ENCODE peak calls at places on chromosomes 4 and X, in ten cellular contexts. B is right lobe of liver, L is testis, D is AG04450, J is hepatocyte, X is cardiac fibroblast, T is lung, O is cardiac muscle cell, Z is GM20000, C is PC-3. U is an unnamed sample.

GRCh38 chrX:143781103-143781502 is 60.6 kb upstream of the SPANXN2 start:
- DNase-seq in X (peak), B (no peak), Z (no peak), L (no peak), D (no peak), C (peak), T (no peak), O (no peak), J (peak), U (no peak)

GRCh38 chrX:47146121-47146935 is 1.3 kb downstream of the RBM10 start:
- DNase-seq in L (no peak), O (no peak), C (no peak), B (no peak), D (no peak), J (no peak), X (no peak), Z (no peak), T (no peak), U (no peak)

GRCh38 chr4:3822230-3822947 is 56.2 kb downstream of the ADRA2C start:
- DNase-seq in Z (no peak), T (no peak), J (peak), B (no peak), O (no peak), X (peak), L (no peak), C (no peak), D (no peak), U (no peak)

GRCh38 chr4:109469915-109470314 is 36.3 kb downstream of the SEC24B start:
- DNase-seq in Z (no peak), X (no peak), O (no peak), B (no peak), C (no peak), L (no peak), D (no peak), T (no peak), J (no peak), U (no peak)

GRCh38 chr4:144831971-144832370 is 186.0 kb downstream of the HHIP start:
- DNase-seq in B (no peak), D (no peak), C (peak), X (peak), Z (no peak), T (no peak), O (no peak), J (no peak), L (no peak), U (no peak)

GRCh38 chr4:73308286-73308685 is 49.7 kb upstream of the ANKRD17 start:
- DNase-seq in J (peak), C (peak), O (no peak), T (no peak), L (peak), X (peak), D (peak), Z (peak), B (no peak), U (no peak)

GRCh38 chr4:10619220-10619619 is 65.3 kb downstream of the CLNK start:
- DNase-seq in C (peak), L (no peak), X (peak), O (no peak), J (peak), T (no peak), Z (no peak), B (no peak), D (no peak), U (no peak)

GRCh38 chr4:28287837-28288236 is 1427.2 kb downstream of the STIM2 start:
- DNase-seq in J (peak), Z (no peak), X (peak), B (no peak), O (no peak), D (peak), L (no peak), T (no peak), C (peak), U (no peak)

GRCh38 chr4:59553063-59553738 is 1646.9 kb upstream of the ADGRL3 start:
- DNase-seq in L (no peak), J (no peak), O (no peak), C (peak), B (no peak), X (peak), D (no peak), Z (peak), T (no peak), U (peak)

GRCh38 chr4:145734051-145734450 is 54.1 kb downstream of the C4orf51 start:
- DNase-seq in Z (no peak), D (no peak), T (no peak), X (peak), L (no peak), O (no peak), C (peak), J (no peak), B (no peak), U (no peak)

GRCh38 chrX:19659929-19660328 is 144.6 kb upstream of the MAP3K15 start:
- DNase-seq in B (no peak), Z (no peak), C (no peak), O (no peak), L (no peak), D (no peak), X (peak), T (no peak), J (no peak), U (no peak)

GRCh38 chrX:68061206-68061535 is 372.1 kb downstream of the OPHN1 start:
- DNase-seq in Z (no peak), B (no peak), O (no peak), C (no peak), L (no peak), X (no peak), T (no peak), J (no peak), D (no peak), U (no peak)

GRCh38 chr4:157014621-157015591 is 43.3 kb upstream of the PDGFC start:
- DNase-seq in T (no peak), O (no peak), L (no peak), X (peak), Z (no peak), C (peak), J (peak), B (no peak), D (peak), U (no peak)

GRCh38 chrX:19046343-19047215 is 62.7 kb upstream of the PHKA2 start:
- DNase-seq in C (peak), Z (no peak), T (no peak), B (no peak), L (no peak), D (no peak), O (no peak), J (peak), X (peak), U (no peak)

GRCh38 chrX:134548257-134548732 is 88.3 kb downstream of the HPRT1 start:
- DNase-seq in L (no peak), D (no peak), X (peak), O (peak), T (no peak), B (no peak), C (peak), Z (no peak), J (no peak), U (peak)

GRCh38 chr4:54041100-54041499 is 23.3 kb downstream of the CHIC2 start:
- DNase-seq in O (no peak), T (no peak), B (no peak), X (no peak), Z (no peak), D (no peak), J (no peak), C (no peak), L (no peak), U (no peak)

GRCh38 chr4:124711469-124712416 is 789 bp downstream of the ANKRD50 start:
- DNase-seq in Z (peak), D (peak), J (peak), C (peak), B (peak), X (peak), L (peak), O (peak), T (peak), U (peak)

GRCh38 chrX:50736651-50737050 is 77.3 kb downstream of the SHROOM4 start:
- DNase-seq in L (no peak), D (no peak), J (no peak), B (no peak), X (no peak), O (no peak), C (no peak), Z (no peak), T (no peak), U (no peak)

GRCh38 chrX:2748815-2749188 is 3.0 kb upstream of the XG start:
- DNase-seq in T (no peak), B (no peak), Z (no peak), X (no peak), D (no peak), J (no peak), C (no peak), L (no peak), O (no peak), U (no peak)

GRCh38 chr4:76943129-76943620 is 6.4 kb upstream of the SEPTIN11 start:
- DNase-seq in C (no peak), O (no peak), J (no peak), X (peak), D (no peak), Z (no peak), T (no peak), B (no peak), L (no peak), U (no peak)

GRCh38 chrX:104136241-104137019 is 20.4 kb downstream of the SLC25A53 start:
- DNase-seq in Z (peak), D (peak), T (peak), C (peak), O (peak), X (peak), B (peak), L (peak), J (peak), U (peak)

GRCh38 chrX:67780694-67781109 is 236.9 kb downstream of the AR start:
- DNase-seq in D (peak), X (peak), T (peak), J (peak), B (peak), O (peak), C (peak), L (peak), Z (no peak), U (peak)

GRCh38 chr4:166421556-166422156 is 548.6 kb downstream of the TLL1 start:
- DNase-seq in O (no peak), B (no peak), C (peak), D (no peak), T (no peak), J (no peak), X (peak), L (no peak), Z (no peak), U (no peak)

GRCh38 chr4:113159901-113160545 is 110.6 kb downstream of the ANK2 start:
- DNase-seq in Z (no peak), B (no peak), O (no peak), L (no peak), C (no peak), X (peak), T (no peak), D (no peak), J (no peak), U (no peak)

GRCh38 chrX:45596190-45596808 is 395.6 kb upstream of the DIPK2B start:
- DNase-seq in D (no peak), T (no peak), Z (no peak), L (no peak), B (no peak), O (no peak), C (no peak), J (no peak), X (peak), U (no peak)

GRCh38 chrX:43140546-43140945 is 362.6 kb upstream of the PPP1R2C start:
- DNase-seq in L (no peak), J (no peak), O (no peak), B (no peak), X (no peak), D (no peak), T (no peak), Z (no peak), C (peak), U (no peak)

GRCh38 chr4:153750197-153750817 is 9.5 kb downstream of the RNF175 start:
- DNase-seq in B (no peak), D (peak), X (peak), J (peak), Z (peak), T (peak), O (peak), L (peak), C (peak), U (peak)

GRCh38 chr4:158796370-158797140 is 27.7 kb downstream of the FNIP2 start:
- DNase-seq in L (no peak), J (no peak), Z (no peak), X (peak), D (no peak), T (no peak), C (no peak), B (peak), O (no peak), U (no peak)

GRCh38 chrX:10989386-10989785 is 121.7 kb upstream of the HCCS start:
- DNase-seq in T (no peak), J (no peak), B (no peak), O (peak), X (no peak), L (no peak), C (no peak), D (no peak), Z (no peak), U (no peak)

GRCh38 chr4:89324671-89325070 is 17.1 kb upstream of the GPRIN3 start:
- DNase-seq in X (peak), C (no peak), Z (peak), D (no peak), B (no peak), O (no peak), L (peak), T (no peak), J (no peak), U (peak)

GRCh38 chr4:133597252-133597651 is 448.2 kb downstream of the PCDH10 start:
- DNase-seq in Z (no peak), T (no peak), D (no peak), L (no peak), J (no peak), X (no peak), O (no peak), C (no peak), B (no peak), U (no peak)

GRCh38 chr4:180060159-180060889 is 2182.9 kb upstream of the TENM3 start:
- DNase-seq in C (peak), B (no peak), L (no peak), Z (peak), O (peak), X (peak), D (no peak), T (no peak), J (peak), U (no peak)

GRCh38 chr4:180058731-180059215 is 2184.4 kb upstream of the TENM3 start:
- DNase-seq in J (peak), C (peak), Z (peak), X (peak), T (peak), B (peak), L (peak), O (peak), D (no peak), U (peak)

GRCh38 chr4:180057891-180058643 is 2185.1 kb upstream of the TENM3 start:
- DNase-seq in T (no peak), C (no peak), O (peak), D (no peak), L (peak), X (peak), B (peak), J (peak), Z (peak), U (peak)

GRCh38 chr4:180059216-180059881 is 2183.9 kb upstream of the TENM3 start:
- DNase-seq in Z (peak), B (no peak), D (no peak), T (no peak), L (no peak), J (peak), O (peak), C (no peak), X (peak), U (no peak)

GRCh38 chr4:180057198-180057821 is 2185.9 kb upstream of the TENM3 start:
- DNase-seq in Z (peak), O (peak), J (no peak), B (no peak), X (peak), C (no peak), L (no peak), T (no peak), D (no peak), U (no peak)
- TF ChIP-seq CTCF in Z (no peak), O (no peak), J (peak), B (no peak), X (no peak), C (no peak), L (no peak), T (no peak), D (no peak), U (no peak)

DNA sequence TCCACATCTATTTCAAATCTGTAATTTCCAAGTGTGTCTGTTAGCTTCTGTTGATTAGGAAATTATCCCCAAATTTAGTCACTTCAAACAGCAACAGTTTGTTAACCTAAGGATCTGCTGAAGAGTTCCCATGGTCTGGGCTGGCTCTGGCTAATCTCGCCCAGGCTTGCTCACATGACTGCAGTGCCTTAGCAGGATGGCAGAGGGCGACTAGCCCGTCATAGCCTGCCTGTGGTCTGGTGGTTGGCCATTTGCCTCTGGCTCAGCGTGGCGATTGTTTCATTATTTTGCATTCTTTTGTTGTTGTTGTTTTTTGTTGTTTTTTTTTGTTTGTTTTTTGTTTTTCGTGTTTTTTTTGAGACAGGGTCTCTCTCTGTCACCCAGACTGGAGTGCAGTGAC is 264.0 kb downstream of the TRIML1 start:
- DNase-seq in O (no peak), D (no peak), T (no peak), L (no peak), X (no peak), Z (no peak), B (no peak), C (no peak), J (no peak), U (no peak)
- TF ChIP-seq CTCF in O (no peak), D (no peak), T (no peak), L (no peak), X (no peak), Z (no peak), B (no peak), C (no peak), J (no peak), U (no peak)

GRCh38 chrX:30513284-30513683 is 64.3 kb downstream of the TASL start:
- DNase-seq in T (no peak), C (peak), L (no peak), D (no peak), O (peak), B (no peak), Z (peak), J (no peak), X (peak), U (no peak)
- TF ChIP-seq CTCF in T (no peak), C (peak), L (no peak), D (peak), O (peak), B (peak), Z (no peak), J (peak), X (peak), U (peak)

GRCh38 chrX:41824551-41824950 is 98.8 kb downstream of the CASK start:
- DNase-seq in C (peak), Z (no peak), L (no peak), X (peak), D (no peak), J (peak), B (no peak), O (no peak), T (no peak), U (no peak)
- TF ChIP-seq CTCF in C (no peak), Z (no peak), L (no peak), X (no peak), D (peak), J (no peak), B (no peak), O (no peak), T (no peak), U (no peak)

DNA sequence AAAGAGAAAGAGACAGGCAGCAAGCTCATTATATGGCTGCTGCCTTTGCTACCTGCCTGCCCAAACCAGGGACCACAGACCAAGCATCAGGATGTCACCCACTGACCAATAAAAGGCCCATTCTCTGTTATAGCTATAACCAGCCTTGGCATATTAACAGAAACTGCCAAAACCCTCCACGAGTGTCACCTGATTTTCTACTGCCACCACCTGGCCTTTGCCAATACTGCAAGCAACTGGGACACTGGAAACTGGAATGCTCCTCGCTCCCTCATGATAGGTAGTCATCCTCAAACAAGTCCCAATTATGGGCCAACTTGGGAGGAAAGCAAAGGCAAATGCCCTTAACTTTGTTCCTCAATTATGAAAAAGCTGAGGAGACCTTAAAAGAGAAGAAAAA is 76.0 kb downstream of the SPIN4 start:
- DNase-seq in L (peak), X (peak), O (peak), B (peak), Z (peak), T (peak), J (peak), C (peak), D (no peak), U (peak)
- TF ChIP-seq CTCF in L (no peak), X (peak), O (peak), B (peak), Z (peak), T (peak), J (peak), C (peak), D (peak), U (peak)

DNA sequence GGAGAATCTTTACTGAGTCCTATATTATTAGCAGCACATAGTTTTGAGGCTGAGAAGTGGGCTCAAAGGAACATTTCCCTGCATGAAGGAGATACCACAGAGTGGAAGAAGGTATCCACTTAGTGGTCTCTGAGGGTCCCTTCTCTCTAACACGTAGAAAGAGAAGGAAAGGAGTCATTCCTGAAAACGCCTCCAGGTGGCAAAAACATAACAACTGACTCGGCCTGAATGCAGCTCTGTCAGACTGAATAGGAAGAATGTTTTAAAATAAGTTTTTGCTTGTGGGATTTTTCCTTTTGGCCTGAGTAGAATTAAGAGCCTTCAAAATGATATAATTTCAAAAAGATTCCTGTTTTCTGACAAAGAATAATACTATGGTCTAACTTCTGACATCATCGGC is 23.3 kb downstream of the RPGR start:
- DNase-seq in Z (no peak), J (peak), B (no peak), X (peak), T (no peak), D (no peak), O (peak), L (no peak), C (peak), U (no peak)
- TF ChIP-seq CTCF in Z (no peak), J (peak), B (peak), X (peak), T (no peak), D (peak), O (peak), L (no peak), C (peak), U (no peak)

DNA sequence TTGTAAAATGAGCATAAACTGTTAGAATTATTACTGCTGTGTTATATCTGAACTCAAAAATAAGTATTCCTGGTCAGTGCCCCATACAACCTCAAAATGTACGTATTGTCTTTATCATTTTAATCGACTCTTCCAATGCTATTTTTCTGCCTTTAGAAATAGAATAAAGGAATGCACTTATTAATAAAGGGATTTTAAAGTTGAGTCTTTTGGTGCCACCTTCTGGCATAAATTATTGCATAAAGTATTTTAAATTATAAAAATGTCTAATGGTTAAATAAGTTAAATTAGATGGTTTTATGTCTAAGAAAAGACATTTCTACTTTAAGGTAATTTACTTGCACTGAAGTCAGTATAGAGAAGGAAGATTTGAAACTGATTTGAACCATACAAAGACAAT is 424.0 kb upstream of the NDST4 start:
- DNase-seq in C (peak), J (peak), X (peak), T (no peak), L (no peak), B (no peak), Z (no peak), D (no peak), O (no peak), U (no peak)
- TF ChIP-seq CTCF in C (peak), J (peak), X (no peak), T (no peak), L (no peak), B (no peak), Z (no peak), D (no peak), O (no peak), U (no peak)

U was measured in activated CD8-positive, alpha-beta T cell treated with anti-CD3 and anti-CD28 coated beads for 36 hours.